ENCODE peak calls at places on chromosomes 4 and X, in four cellular contexts. R is activated CD4-positive, alpha-beta T cell treated with anti-CD3 and anti-CD28 coated beads, Interleukin-2, amount 50 U/mL, for 48 hours; L is NCI-H187; P is mucosa of gallbladder. I is an unnamed sample.

GRCh38 chr4:24067781-24068193 is 177.9 kb upstream of the PPARGC1A start:
- DNase-seq in R (no peak), L (no peak), P (peak), I (no peak)

GRCh38 chr4:112511294-112512118 is 4.5 kb downstream of the NEUROG2 start:
- DNase-seq in R (peak), L (no peak), P (no peak), I (no peak)

GRCh38 chr4:78120144-78120880 is 63.2 kb downstream of the FRAS1 start:
- DNase-seq in R (no peak), L (no peak), P (no peak), I (no peak)

GRCh38 chr4:32789026-32789608 is 2068.9 kb downstream of the PCDH7 start:
- DNase-seq in R (no peak), L (no peak), P (no peak), I (no peak)

GRCh38 chr4:83361416-83362196 is 27.0 kb upstream of the HPSE start:
- DNase-seq in R (no peak), L (no peak), P (no peak), I (no peak)

GRCh38 chr4:48290146-48290772 is 20.6 kb upstream of the TEC start:
- DNase-seq in R (no peak), L (no peak), P (no peak), I (no peak)

GRCh38 chr4:16505726-16506125 is 279.5 kb upstream of the TAPT1 start:
- DNase-seq in R (no peak), L (no peak), P (no peak), I (no peak)

GRCh38 chrX:43744284-43744683 is 88.2 kb downstream of the MAOA start:
- DNase-seq in R (no peak), L (no peak), P (no peak), I (no peak)

GRCh38 chr4:2079926-2080325 is 20.8 kb downstream of the NAT8L start:
- DNase-seq in R (no peak), L (no peak), P (no peak), I (no peak)

I was measured in T-helper 2 cell treated with Interferon-gamma antibody and Interleukin-4, amounts not matched to agents 5 μg/mL and 100 μg/mL, for 36 hours.